ENCODE peak calls at places on chromosome 4, in seven cellular contexts. J is SK-N-SH, L is HepG2, M is HCT116, T is K562, B is GM12878, S is H1. Q is an unnamed sample.

GRCh38 chr4:126265880-126266279 is 951.1 kb downstream of the FAT4 start:
- DNase-seq in L (no peak), T (no peak), S (no peak), J (no peak), M (no peak), B (no peak), Q (no peak)

GRCh38 chr4:152014280-152014679 is 253.5 kb upstream of the GATB start:
- DNase-seq in M (no peak), T (no peak), L (no peak), J (no peak), S (no peak), B (peak; percentile 55), Q (no peak)

GRCh38 chr4:119641765-119642164 is 13.2 kb upstream of the PDE5A start:
- DNase-seq in S (no peak), J (no peak), M (no peak), B (no peak), L (no peak), T (no peak), Q (no peak)

GRCh38 chr4:106065018-106065417 is 169.7 kb downstream of the NPNT start:
- DNase-seq in M (no peak), S (no peak), L (no peak), B (no peak), T (no peak), J (no peak), Q (no peak)

GRCh38 chr4:13656569-13656988 is 29.1 kb upstream of the BOD1L1 start:
- DNase-seq in L (peak; percentile 19), M (no peak), S (peak; percentile 67), T (peak; percentile 65), J (peak; percentile 64), B (peak; percentile 43), Q (peak; percentile 57)

GRCh38 chr4:74529284-74530041 is 84.5 kb downstream of the AREG start:
- DNase-seq in B (no peak), J (no peak), M (no peak), S (no peak), L (no peak), T (no peak), Q (no peak)

GRCh38 chr4:23084559-23085248 is 392.0 kb downstream of the GBA3 start:
- DNase-seq in M (no peak), J (no peak), B (no peak), T (no peak), S (no peak), L (no peak), Q (no peak)

GRCh38 chr4:40316333-40316781 is 18.8 kb upstream of the CHRNA9 start:
- DNase-seq in T (no peak), J (no peak), S (no peak), B (peak; percentile 74), M (no peak), L (no peak), Q (no peak)

GRCh38 chr4:69858683-69859082 is 1.3 kb downstream of the SULT1E1 start:
- DNase-seq in B (no peak), T (no peak), J (no peak), L (no peak), S (no peak), M (no peak), Q (no peak)

GRCh38 chr4:47519239-47519883 is 34.3 kb downstream of the ATP10D start:
- DNase-seq in L (no peak), B (peak; percentile 81), M (no peak), S (no peak), J (no peak), T (no peak), Q (no peak)

GRCh38 chr4:47528651-47529050 is 43.6 kb downstream of the ATP10D start:
- DNase-seq in B (no peak), J (no peak), M (no peak), T (no peak), L (no peak), S (no peak), Q (no peak)

GRCh38 chr4:47526281-47526680 is 41.2 kb downstream of the ATP10D start:
- DNase-seq in L (no peak), M (no peak), S (no peak), B (no peak), J (no peak), T (no peak), Q (no peak)

GRCh38 chr4:47530801-47531200 is 45.7 kb downstream of the ATP10D start:
- DNase-seq in B (no peak), L (no peak), T (no peak), M (no peak), J (no peak), S (no peak), Q (no peak)

DNA sequence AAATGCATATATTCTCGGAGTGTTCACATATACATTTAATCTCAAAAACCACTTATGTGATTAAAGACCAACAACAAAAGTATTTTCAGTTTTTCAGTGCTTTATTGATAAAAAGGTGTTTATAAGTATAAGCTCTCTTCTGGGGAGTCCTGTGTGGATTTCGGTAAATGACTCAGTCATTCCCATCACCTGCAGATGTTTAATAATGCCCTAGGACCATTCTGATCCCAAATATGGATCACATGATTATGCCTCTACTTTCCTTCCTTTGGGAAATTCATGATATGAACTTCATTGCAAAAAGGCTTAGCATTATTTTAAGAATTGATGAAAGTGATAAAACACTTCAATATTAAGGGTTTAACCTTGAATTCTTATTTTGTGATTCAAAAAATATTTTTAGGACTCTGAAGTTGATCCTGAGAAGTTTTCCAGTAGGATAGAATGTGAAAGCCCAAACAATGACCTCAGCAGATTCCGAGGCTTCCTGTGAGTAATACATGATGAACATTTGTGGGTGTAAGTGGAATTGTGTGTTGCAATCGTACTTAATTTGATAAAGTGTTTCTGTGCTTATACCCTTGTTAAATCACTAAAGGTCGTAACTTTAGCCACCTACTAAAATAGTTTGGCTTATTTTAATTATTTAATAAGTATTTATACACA is 40.2 kb downstream of the ATP10D start:
- DNase-seq in J (no peak), T (no peak), M (peak; percentile 21), L (no peak), B (no peak), S (no peak), Q (no peak)
- TF ChIP-seq JUND in J (peak; percentile 89), T (no peak), M (peak; percentile 24), L (no peak), B (no peak), S (no peak), Q (no peak)

GRCh38 chr4:8035371-8035780 is 95.7 kb upstream of the AFAP1 start:
- DNase-seq in B (no peak), S (no peak), L (no peak), T (no peak), M (no peak), J (no peak), Q (no peak)
- TF ChIP-seq JUND in B (no peak), S (no peak), L (no peak), T (no peak), M (no peak), J (no peak), Q (no peak)

GRCh38 chr4:182449186-182449880 is 206.1 kb downstream of the TENM3 start:
- DNase-seq in L (no peak), B (no peak), T (no peak), S (peak; percentile 67), J (no peak), M (no peak), Q (peak; percentile 5)
- TF ChIP-seq JUND in L (no peak), B (no peak), T (no peak), S (no peak), J (peak; percentile 12), M (no peak), Q (no peak)

DNA sequence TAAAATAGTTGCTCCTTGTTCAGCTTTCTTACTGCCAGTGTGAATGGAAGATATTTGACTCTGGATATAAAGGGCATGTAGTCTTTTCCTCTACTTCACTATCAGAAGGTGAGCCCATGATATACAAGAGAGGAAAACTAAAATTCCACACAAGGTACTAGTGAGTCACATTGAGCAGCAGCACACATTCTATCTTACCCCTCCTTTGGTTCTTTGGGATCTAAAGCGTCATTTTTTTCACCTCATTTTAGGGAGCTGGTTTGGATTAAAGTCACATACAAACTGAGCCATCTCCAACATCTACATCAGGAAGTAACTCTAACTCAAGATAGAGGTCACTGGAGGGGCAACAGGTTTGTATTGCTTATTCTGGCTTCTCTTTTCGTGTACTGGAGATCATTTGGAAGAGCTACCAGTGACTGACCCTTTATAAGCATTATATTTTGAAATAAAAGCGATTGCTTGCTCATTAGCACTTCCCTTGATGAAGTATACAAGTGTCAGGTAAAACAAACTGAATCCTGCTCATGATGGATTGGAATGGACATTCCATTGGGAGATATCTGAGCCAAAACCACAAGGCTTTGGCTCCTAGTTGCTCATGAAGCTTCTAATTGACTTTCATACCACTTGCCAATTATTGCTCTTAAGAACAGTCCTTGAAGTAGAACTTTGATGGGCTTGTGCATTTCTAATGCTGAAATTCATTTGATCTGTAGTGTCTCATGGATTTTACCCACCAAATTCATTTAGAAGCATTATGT is 124.1 kb downstream of the SPCS3 start:
- DNase-seq in T (no peak), M (no peak), J (no peak), S (no peak), B (no peak), L (no peak), Q (no peak)
- TF ChIP-seq JUND in T (no peak), M (no peak), J (no peak), S (no peak), B (no peak), L (no peak), Q (no peak)

DNA sequence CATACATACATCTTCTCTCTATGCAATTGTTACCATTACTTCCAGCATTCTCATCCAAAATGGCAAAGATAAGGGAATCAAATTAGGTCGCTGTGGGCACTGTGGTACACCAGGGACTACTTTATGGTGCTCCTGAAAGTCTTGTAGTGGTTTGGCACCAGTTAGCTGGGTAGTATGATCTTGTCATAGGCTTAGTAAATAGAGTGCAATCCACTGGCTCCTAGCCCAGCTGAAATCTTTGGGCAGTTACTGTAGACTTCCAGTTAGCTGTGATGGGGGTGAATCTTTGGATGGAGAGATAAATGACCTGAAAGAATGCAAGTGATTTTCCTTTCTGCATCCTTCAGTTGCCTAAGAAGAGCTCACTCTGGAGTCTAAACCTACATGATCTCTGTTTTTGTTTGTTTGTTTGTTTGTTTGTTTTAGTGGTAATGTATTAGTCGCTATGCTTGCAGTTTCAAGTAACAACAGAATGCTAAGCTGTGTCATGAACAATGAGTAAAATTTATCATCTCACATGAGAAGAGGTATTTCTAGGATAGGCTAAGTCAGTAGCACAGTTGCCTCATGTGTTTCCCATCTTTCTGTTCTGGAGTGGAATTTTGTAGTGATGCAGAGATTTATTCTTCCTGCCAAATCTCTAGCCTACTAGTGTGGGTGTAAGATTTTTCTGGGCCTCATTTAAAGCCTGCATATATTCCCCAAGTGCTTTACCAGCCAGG is 24.2 kb downstream of the HERC3 start:
- DNase-seq in M (no peak), L (no peak), T (no peak), B (no peak), J (no peak), S (no peak), Q (no peak)
- TF ChIP-seq JUND in M (no peak), L (no peak), T (no peak), B (no peak), J (peak; percentile 74), S (no peak), Q (no peak)

GRCh38 chr4:95833652-95834276 is 6.1 kb upstream of the PDHA2 start:
- DNase-seq in L (no peak), M (no peak), B (no peak), T (no peak), S (no peak), J (peak; percentile 25), Q (no peak)

GRCh38 chr4:95835672-95836071 is 4.2 kb upstream of the PDHA2 start:
- DNase-seq in B (no peak), M (peak; percentile 24), T (peak; percentile 6), S (no peak), L (no peak), J (peak; percentile 20), Q (no peak)

GRCh38 chr4:95830647-95831046 is 9.2 kb upstream of the PDHA2 start:
- DNase-seq in L (no peak), S (no peak), J (no peak), M (no peak), B (no peak), T (no peak), Q (no peak)
- TF ChIP-seq JUND in L (no peak), S (no peak), J (no peak), M (no peak), B (no peak), T (no peak), Q (no peak)

Q was measured in T47D.